ENCODE peak calls at places on chromosomes 16 and 17, in six cellular contexts. J is heart left ventricle; R is activated T-cell treated with anti-CD3 and anti-CD28 coated beads for 1 hour; O is heart right ventricle; H is uterus; D is stimulated activated naive CD8-positive, alpha-beta T cell treated with anti-CD3 and anti-CD28 coated beads, Interleukin-15, amount 100 ng/mL, for 72 hours. V is an unnamed sample.

GRCh38 chr16:19774024-19774423 is 56.0 kb downstream of the IQCK start:
- DNase-seq in O (no peak), R (no peak), H (no peak), J (no peak), D (no peak), V (no peak)

GRCh38 chr16:66374176-66374575 is 7.7 kb downstream of the CDH5 start:
- DNase-seq in D (no peak), H (no peak), J (no peak), O (no peak), R (no peak), V (no peak)

GRCh38 chr16:50001144-50001543 is 23.9 kb upstream of the CNEP1R1 start:
- DNase-seq in J (no peak), O (no peak), D (no peak), R (no peak), H (no peak), V (no peak)

GRCh38 chr16:975313-975690 is 4.5 kb upstream of the LMF1 start:
- DNase-seq in D (no peak), R (no peak), H (no peak), O (no peak), J (no peak), V (no peak)

GRCh38 chr17:5254414-5254813 is 19.8 kb upstream of the SCIMP start:
- DNase-seq in J (no peak), D (no peak), R (no peak), O (no peak), H (no peak), V (no peak)

GRCh38 chr17:83026311-83026811 is 53.0 kb upstream of the METRNL start:
- DNase-seq in J (no peak), O (no peak), R (no peak), D (no peak), H (no peak), V (peak; percentile 18)

GRCh38 chr17:151886-152859 is 14.8 kb downstream of the SCGB1C2 start:
- DNase-seq in H (no peak), J (no peak), D (no peak), O (no peak), R (no peak), V (no peak)

GRCh38 chr17:77264617-77265230 is 124.0 kb downstream of the SEC14L1 start:
- DNase-seq in D (no peak), J (no peak), O (no peak), H (no peak), R (no peak), V (no peak)

GRCh38 chr17:77445030-77445907 is 304.5 kb downstream of the SEC14L1 start:
- DNase-seq in R (peak; percentile 65), O (no peak), J (no peak), D (peak; percentile 90), H (peak; percentile 66), V (no peak)

GRCh38 chr16:356756-357155 is 4.2 kb upstream of the AXIN1 start:
- DNase-seq in R (no peak), O (no peak), H (no peak), D (no peak), J (no peak), V (no peak)

GRCh38 chr17:47697948-47698711 is 4.2 kb downstream of the TBKBP1 start:
- DNase-seq in J (no peak), R (no peak), D (no peak), O (no peak), H (no peak), V (no peak)

GRCh38 chr16:54331241-54332002 is 44.8 kb upstream of the IRX3 start:
- DNase-seq in H (no peak), D (no peak), R (no peak), J (no peak), O (no peak), V (no peak)

GRCh38 chr17:29241015-29241963 is 5.4 kb upstream of the CRYBA1 start:
- DNase-seq in D (no peak), R (no peak), H (no peak), J (no peak), O (no peak), V (peak; percentile 71)

GRCh38 chr16:85333744-85334640 is 221.7 kb upstream of the CIBAR2 start:
- DNase-seq in D (no peak), J (no peak), H (no peak), O (no peak), R (no peak), V (no peak)

GRCh38 chr17:79575229-79575628 is 35.6 kb downstream of the RBFOX3 start:
- DNase-seq in H (no peak), R (no peak), J (no peak), D (no peak), O (no peak), V (no peak)

GRCh38 chr16:85400305-85401205 is 212.6 kb upstream of the GSE1 start:
- DNase-seq in H (no peak), R (no peak), J (no peak), O (no peak), D (no peak), V (no peak)

GRCh38 chr16:81553814-81554675 is 109.4 kb downstream of the CMIP start:
- DNase-seq in J (no peak), R (no peak), O (no peak), D (no peak), H (no peak), V (no peak)

GRCh38 chr16:57013268-57013667 is 23.9 kb downstream of the NLRC5 start:
- DNase-seq in H (no peak), R (no peak), D (no peak), O (no peak), J (no peak), V (no peak)

GRCh38 chr16:86566966-86567700 is 504 bp downstream of the FOXC2 start:
- DNase-seq in D (no peak), R (no peak), H (no peak), J (no peak), O (peak; percentile 41), V (no peak)

GRCh38 chr16:74888227-74888862 is 96.6 kb downstream of the WDR59 start:
- DNase-seq in O (no peak), H (no peak), R (no peak), J (no peak), D (no peak), V (no peak)

GRCh38 chr17:76673729-76674128 is 30.2 kb upstream of the ST6GALNAC1 start:
- DNase-seq in O (no peak), D (no peak), R (no peak), H (no peak), J (no peak), V (no peak)

GRCh38 chr16:56258508-56259424 is 67.5 kb downstream of the GNAO1 start:
- DNase-seq in H (no peak), O (no peak), D (no peak), J (no peak), R (no peak), V (no peak)

GRCh38 chr16:84532299-84532724 is 27.9 kb upstream of the MEAK7 start:
- DNase-seq in D (no peak), H (peak; percentile 74), O (peak; percentile 56), J (peak; percentile 52), R (no peak), V (peak; percentile 88)

GRCh38 chr17:47203984-47204721 is 5.0 kb upstream of the MYL4 start:
- DNase-seq in H (no peak), D (peak; percentile 73), O (no peak), R (peak; percentile 27), J (no peak), V (no peak)

GRCh38 chr16:88058136-88058535 is 106.9 kb downstream of the BANP start:
- DNase-seq in D (no peak), R (no peak), H (no peak), J (no peak), O (no peak), V (no peak)

GRCh38 chr16:27264151-27264550 is 4.4 kb downstream of the NSMCE1 start:
- DNase-seq in D (no peak), R (no peak), J (no peak), H (peak; percentile 47), O (no peak), V (no peak)

GRCh38 chr17:58279736-58280479 is 827 bp downstream of the MPO start:
- DNase-seq in O (no peak), J (no peak), D (no peak), R (no peak), H (no peak), V (peak; percentile 56)

GRCh38 chr17:78379134-78379497 is 667 bp downstream of the PGS1 start:
- DNase-seq in R (no peak), J (no peak), O (no peak), D (no peak), H (no peak), V (no peak)

GRCh38 chr17:2138768-2139167 is 83.9 kb downstream of the HIC1 start:
- DNase-seq in R (no peak), J (no peak), O (no peak), H (peak; percentile 31), D (no peak), V (no peak)

GRCh38 chr17:13601317-13601775 is 383 bp downstream of the HS3ST3A1 start:
- DNase-seq in O (peak; percentile 16), J (no peak), D (peak; percentile 12), R (no peak), H (no peak), V (no peak)

GRCh38 chr17:40322417-40323315 is 13.7 kb downstream of the RARA start:
- DNase-seq in R (peak; percentile 79), D (peak; percentile 91), O (peak; percentile 66), J (peak; percentile 87), H (peak; percentile 77), V (no peak)

GRCh38 chr17:33121272-33121671 is 129.6 kb downstream of the SPACA3 start:
- DNase-seq in H (no peak), J (no peak), R (no peak), D (no peak), O (no peak), V (no peak)

GRCh38 chr17:79747508-79748295 is 17.0 kb downstream of the ENPP7 start:
- DNase-seq in R (no peak), H (no peak), J (no peak), O (no peak), D (no peak), V (no peak)

GRCh38 chr17:1762233-1762905 is 509 bp downstream of the SERPINF1 start:
- DNase-seq in O (peak; percentile 59), D (no peak), J (peak; percentile 54), H (peak; percentile 54), R (no peak), V (peak; percentile 68)

GRCh38 chr16:67968440-67969285 is at the start of gene SLC12A4:
- DNase-seq in J (peak; percentile 94), H (peak; percentile 87), D (peak; percentile 95), O (peak; percentile 93), R (peak; percentile 75), V (peak; percentile 85)

GRCh38 chr16:3469736-3470135 is 25.6 kb downstream of the C16orf90 start:
- DNase-seq in O (no peak), D (no peak), J (no peak), H (no peak), R (no peak), V (no peak)

V was measured in right atrium auricular region.